ENCODE peak calls at places on chromosomes 1 and 21, in seven cellular contexts. J is naive thymus-derived CD4-positive, alpha-beta T cell; D is mesendoderm; C is lower lobe of right lung; E is tibial artery; A is Peyer's patch; S is ascending aorta. R is an unnamed sample.

GRCh38 chr21:39525601-39526000 is 73.8 kb downstream of the SH3BGR start:
- DNase-seq in J (no peak), D (no peak), C (no peak), E (no peak), A (no peak), S (no peak), R (no peak)

GRCh38 chr1:158916085-158916484 is 15.3 kb upstream of the PYHIN1 start:
- DNase-seq in J (no peak), D (no peak), C (no peak), E (no peak), A (no peak), S (no peak), R (no peak)

GRCh38 chr1:65866439-65866838 is 73.7 kb downstream of the PDE4B start:
- DNase-seq in J (no peak), D (no peak), C (no peak), E (no peak), A (no peak), S (no peak), R (no peak)

GRCh38 chr1:206816390-206817287 is 44.3 kb upstream of the IL10 start:
- DNase-seq in J (peak; percentile 49), D (no peak), C (no peak), E (no peak), A (no peak), S (no peak), R (peak; percentile 24)

GRCh38 chr1:175040324-175040910 is 17.2 kb upstream of the MRPS14 start:
- DNase-seq in J (no peak), D (no peak), C (no peak), E (no peak), A (no peak), S (no peak), R (no peak)

GRCh38 chr1:157105988-157106812 is 6.6 kb upstream of the ETV3L start:
- DNase-seq in J (no peak), D (no peak), C (peak; percentile 63), E (no peak), A (no peak), S (peak; percentile 24), R (no peak)

GRCh38 chr1:240804475-240804874 is 192.5 kb upstream of the GREM2 start:
- DNase-seq in J (no peak), D (no peak), C (no peak), E (no peak), A (no peak), S (no peak), R (no peak)

GRCh38 chr1:232709339-232709738 is 79.4 kb upstream of the SIPA1L2 start:
- DNase-seq in J (no peak), D (no peak), C (no peak), E (no peak), A (no peak), S (no peak), R (peak; percentile 22)

GRCh38 chr1:222081859-222082258 is 340.0 kb upstream of the DUSP10 start:
- DNase-seq in J (no peak), D (no peak), C (no peak), E (no peak), A (no peak), S (no peak), R (no peak)

GRCh38 chr1:28983091-28983490 is 68.7 kb downstream of the EPB41 start:
- DNase-seq in J (no peak), D (no peak), C (no peak), E (no peak), A (no peak), S (no peak), R (no peak)

GRCh38 chr21:41506526-41507520 is 1.1 kb downstream of the TMPRSS2 start:
- DNase-seq in J (no peak), D (peak; percentile 70), C (peak; percentile 68), E (no peak), A (peak; percentile 68), S (no peak), R (peak; percentile 64)

GRCh38 chr1:36693652-36694051 is 210.9 kb upstream of the CSF3R start:
- DNase-seq in J (no peak), D (no peak), C (no peak), E (no peak), A (no peak), S (no peak), R (no peak)

GRCh38 chr1:232422098-232422497 is 207.8 kb downstream of the SIPA1L2 start:
- DNase-seq in J (no peak), D (no peak), C (no peak), E (no peak), A (no peak), S (no peak), R (no peak)

GRCh38 chr1:95207223-95207935 is 26.6 kb upstream of the RWDD3 start:
- DNase-seq in J (no peak), D (no peak), C (no peak), E (no peak), A (no peak), S (no peak), R (no peak)

GRCh38 chr1:57307382-57307781 is 116.5 kb downstream of the DAB1 start:
- DNase-seq in J (peak; percentile 76), D (peak; percentile 94), C (no peak), E (no peak), A (peak; percentile 65), S (no peak), R (peak; percentile 91)

GRCh38 chr21:16708431-16708830 is 804.4 kb upstream of the CXADR start:
- DNase-seq in J (no peak), D (no peak), C (no peak), E (no peak), A (no peak), S (no peak), R (no peak)

GRCh38 chr1:117574206-117574835 is 31.5 kb upstream of the TENT5C start:
- DNase-seq in J (no peak), D (no peak), C (no peak), E (no peak), A (no peak), S (no peak), R (no peak)

GRCh38 chr1:2985121-2985561 is 36.1 kb upstream of the ACTRT2 start:
- DNase-seq in J (no peak), D (peak; percentile 4), C (no peak), E (no peak), A (peak; percentile 26), S (peak; percentile 3), R (no peak)

GRCh38 chr1:7538033-7538432 is 233.1 kb upstream of the VAMP3 start:
- DNase-seq in J (no peak), D (peak; percentile 83), C (no peak), E (no peak), A (peak; percentile 33), S (no peak), R (no peak)

GRCh38 chr1:236687273-236687672 is 974 bp downstream of the ACTN2 start:
- DNase-seq in J (no peak), D (no peak), C (no peak), E (no peak), A (no peak), S (no peak), R (no peak)

GRCh38 chr1:186208405-186209129 is 166.5 kb downstream of the TPR start:
- DNase-seq in J (no peak), D (no peak), C (no peak), E (no peak), A (no peak), S (no peak), R (no peak)

GRCh38 chr1:43883321-43883720 is 50.3 kb upstream of the ARTN start:
- DNase-seq in J (no peak), D (no peak), C (no peak), E (no peak), A (no peak), S (no peak), R (peak; percentile 3)

GRCh38 chr1:31934706-31935629 is 3.2 kb downstream of the PTP4A2 start:
- DNase-seq in J (no peak), D (no peak), C (no peak), E (no peak), A (no peak), S (no peak), R (peak; percentile 66)

DNA sequence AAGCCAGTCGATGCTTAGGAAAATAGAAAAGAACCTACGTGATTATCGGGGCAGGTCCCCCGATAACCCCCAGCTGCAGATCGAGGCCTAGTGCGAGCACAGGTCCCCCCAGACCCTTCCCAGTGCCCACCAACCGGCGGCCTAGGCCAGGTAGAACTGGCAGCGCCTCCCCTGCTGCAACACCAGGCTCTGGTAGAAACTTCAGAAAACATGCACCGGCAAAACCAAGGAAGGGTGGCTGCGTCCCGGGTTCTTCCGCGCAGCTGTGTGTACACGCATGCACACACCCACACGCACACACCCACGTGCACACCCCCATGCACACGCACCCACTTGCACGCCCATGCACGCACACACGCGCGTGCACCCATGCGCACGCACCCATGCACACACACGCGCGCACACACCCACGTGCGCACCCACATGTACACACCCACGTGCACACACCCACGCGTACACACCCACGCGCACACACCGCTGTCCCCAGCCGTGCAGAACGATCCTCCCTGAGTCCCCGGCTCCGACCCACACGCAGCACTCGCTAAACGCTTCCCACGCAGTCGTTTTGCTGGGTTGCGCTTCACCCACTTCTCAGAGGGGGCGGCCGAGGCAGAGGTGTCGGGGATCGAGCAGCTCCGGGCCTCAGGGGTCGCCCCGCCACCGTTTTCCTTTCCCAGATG is 5.2 kb downstream of the TSPEAR start:
- DNase-seq in J (no peak), D (no peak), C (no peak), E (no peak), A (peak; percentile 40), S (no peak), R (no peak)
- H3K27ac ChIP-seq in J (no peak overlapping the region), D (peak overlapping the region; percentile 20), C (no peak overlapping the region), E (no peak overlapping the region), A (no peak overlapping the region), S (no peak overlapping the region), R (no peak overlapping the region)

DNA sequence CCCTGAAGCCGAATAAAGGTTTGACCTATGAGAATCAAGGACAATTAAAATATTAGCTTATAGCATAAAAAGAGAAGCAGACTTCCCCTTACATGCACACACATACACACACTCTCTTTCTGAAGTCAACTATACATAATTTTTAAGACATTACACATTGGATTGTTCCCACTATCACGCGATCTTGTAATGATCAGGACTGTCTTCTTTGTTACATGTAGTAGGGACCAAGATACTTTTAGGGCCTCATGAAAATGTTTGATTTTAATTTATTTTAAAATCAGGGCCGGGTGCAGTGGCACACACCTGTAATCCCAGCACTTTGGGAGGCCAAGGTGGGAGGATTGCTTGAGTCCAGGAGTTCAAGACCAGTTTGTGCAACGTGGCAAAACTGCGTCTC is 16.4 kb upstream of the IRF2BP2 start:
- DNase-seq in J (no peak), D (no peak), C (no peak), E (no peak), A (no peak), S (no peak), R (no peak)
- H3K4me1 ChIP-seq in J (no peaks in the 10 kb centered on the region), D (no peaks in the 10 kb centered on the region), C (peaks cover 9% of the 10 kb centered on the region), E (peaks cover 9% of the 10 kb centered on the region), A (no peaks in the 10 kb centered on the region), S (peaks cover 6% of the 10 kb centered on the region), R (peaks cover 17% of the 10 kb centered on the region)

GRCh38 chr1:12171206-12172041 is 4.6 kb downstream of the TNFRSF1B start:
- DNase-seq in J (no peak), D (no peak), C (no peak), E (no peak), A (no peak), S (no peak), R (no peak)
- H3K27ac ChIP-seq in J (peak overlapping the region; percentile 92), D (no peak overlapping the region), C (peak overlapping the region; percentile 75), E (no peak overlapping the region), A (peak overlapping the region; percentile 77), S (peak overlapping the region; percentile 58), R (peak overlapping the region; percentile 72)

DNA sequence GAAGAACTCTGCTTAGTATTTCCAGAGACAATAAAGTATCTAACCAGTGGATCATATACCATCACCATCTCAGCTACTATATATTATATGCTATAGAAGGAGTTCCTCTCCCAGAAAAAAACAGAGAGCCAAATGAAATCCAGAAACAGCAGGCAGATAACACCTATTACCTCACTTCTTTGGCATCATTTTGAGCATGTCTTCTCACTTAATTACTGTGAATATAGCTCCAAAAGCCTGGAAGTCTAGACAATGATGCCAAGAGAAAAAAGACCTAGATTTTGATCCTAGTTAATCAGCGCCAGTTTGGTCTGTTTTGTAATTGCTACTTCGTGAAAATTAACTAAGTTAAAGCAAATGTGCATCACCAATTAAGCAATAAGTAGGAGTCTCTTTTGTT is 131.3 kb downstream of the EIF4G3 start:
- DNase-seq in J (no peak), D (peak; percentile 62), C (no peak), E (no peak), A (no peak), S (no peak), R (no peak)
- H3K4me1 ChIP-seq in J (no peaks in the 10 kb centered on the region), D (peaks cover 4% of the 10 kb centered on the region), C (peaks cover 5% of the 10 kb centered on the region), E (no peaks in the 10 kb centered on the region), A (no peaks in the 10 kb centered on the region), S (peaks cover 4% of the 10 kb centered on the region), R (no peaks in the 10 kb centered on the region)